ENCODE peak calls at places on chromosome 17, in seven cellular contexts. M is H9, O is neuronal stem cell, F is IMR-90, J is mesenchymal stem cell, Z is H1, S is trophoblast cell. P is an unnamed sample. For H3K4me1, the result is how much of the 10 kb centered on the place peaks cover.

GRCh38 chr17:50265690-50266306 is 8.5 kb upstream of the TMEM92 start:
- DNase-seq in M (peak), O (no peak), F (no peak), J (no peak), Z (no peak), S (no peak), P (no peak)

GRCh38 chr17:79672496-79672895 is 58.2 kb upstream of the ENPP7 start:
- DNase-seq in M (no peak), O (no peak), F (no peak), J (no peak), Z (no peak), S (no peak), P (no peak)

GRCh38 chr17:65975878-65976277 is 216.1 kb downstream of the CEP112 start:
- DNase-seq in M (no peak), O (peak), F (no peak), J (no peak), Z (no peak), S (peak), P (peak)

GRCh38 chr17:50195196-50195865 is 6.1 kb downstream of the COL1A1 start:
- DNase-seq in M (no peak), O (no peak), F (peak), J (peak), Z (no peak), S (no peak), P (no peak)

GRCh38 chr17:11948791-11949190 is 48.5 kb downstream of the ZNF18 start:
- DNase-seq in M (no peak), O (no peak), F (peak), J (no peak), Z (no peak), S (no peak), P (no peak)

GRCh38 chr17:39939588-39940419 is 12.3 kb downstream of the LRRC3C start:
- DNase-seq in M (no peak), O (no peak), F (peak), J (peak), Z (no peak), S (peak), P (no peak)

GRCh38 chr17:81527591-81528383 is at the start of gene FSCN2:
- DNase-seq in M (no peak), O (no peak), F (no peak), J (no peak), Z (no peak), S (peak), P (no peak)

GRCh38 chr17:34626141-34626681 is 46.8 kb downstream of the TMEM132E start:
- DNase-seq in M (peak), O (no peak), F (no peak), J (no peak), Z (no peak), S (peak), P (peak)

GRCh38 chr17:20028436-20028835 is 19.3 kb downstream of the SPECC1 start:
- DNase-seq in M (no peak), O (no peak), F (no peak), J (no peak), Z (no peak), S (peak), P (no peak)

GRCh38 chr17:8649157-8650118 is 18.9 kb upstream of the MYH10 start:
- DNase-seq in M (no peak), O (no peak), F (peak), J (peak), Z (no peak), S (peak), P (no peak)

GRCh38 chr17:7026471-7027115 is 3.7 kb downstream of the BCL6B start:
- DNase-seq in M (peak), O (no peak), F (no peak), J (no peak), Z (no peak), S (no peak), P (no peak)
- H3K4me1 ChIP-seq in M (under half), O (under half), F (under half), J (under half), Z (under half), S (under half), P (under half)

GRCh38 chr17:6070895-6071511 is 824 bp downstream of the WSCD1 start:
- DNase-seq in M (no peak), O (no peak), F (no peak), J (peak), Z (no peak), S (peak), P (peak)

GRCh38 chr17:6073620-6074019 is 3.4 kb downstream of the WSCD1 start:
- DNase-seq in M (no peak), O (no peak), F (no peak), J (no peak), Z (no peak), S (no peak), P (no peak)

GRCh38 chr17:6072611-6073010 is 2.4 kb downstream of the WSCD1 start:
- DNase-seq in M (no peak), O (no peak), F (no peak), J (no peak), Z (no peak), S (no peak), P (no peak)

GRCh38 chr17:6071528-6072065 is 1.4 kb downstream of the WSCD1 start:
- DNase-seq in M (no peak), O (no peak), F (no peak), J (no peak), Z (no peak), S (no peak), P (no peak)

GRCh38 chr17:6072157-6072556 is 2.0 kb downstream of the WSCD1 start:
- DNase-seq in M (no peak), O (no peak), F (no peak), J (peak), Z (no peak), S (no peak), P (no peak)
- H3K18ac ChIP-seq in M (no peak), O (no peak), F (no peak), J (no peak), Z (no peak), S (no peak), P (no peak)

GRCh38 chr17:75398279-75398678 is 7.2 kb downstream of the GRB2 start:
- DNase-seq in M (no peak), O (no peak), F (no peak), J (no peak), Z (no peak), S (no peak), P (no peak)

GRCh38 chr17:75394332-75394918 is 11.1 kb downstream of the GRB2 start:
- DNase-seq in M (no peak), O (no peak), F (no peak), J (peak), Z (no peak), S (no peak), P (peak)

GRCh38 chr17:75396025-75396424 is 9.5 kb downstream of the GRB2 start:
- DNase-seq in M (no peak), O (no peak), F (no peak), J (no peak), Z (no peak), S (no peak), P (no peak)

GRCh38 chr17:75397217-75397616 is 8.3 kb downstream of the GRB2 start:
- DNase-seq in M (no peak), O (no peak), F (no peak), J (no peak), Z (no peak), S (no peak), P (no peak)

DNA sequence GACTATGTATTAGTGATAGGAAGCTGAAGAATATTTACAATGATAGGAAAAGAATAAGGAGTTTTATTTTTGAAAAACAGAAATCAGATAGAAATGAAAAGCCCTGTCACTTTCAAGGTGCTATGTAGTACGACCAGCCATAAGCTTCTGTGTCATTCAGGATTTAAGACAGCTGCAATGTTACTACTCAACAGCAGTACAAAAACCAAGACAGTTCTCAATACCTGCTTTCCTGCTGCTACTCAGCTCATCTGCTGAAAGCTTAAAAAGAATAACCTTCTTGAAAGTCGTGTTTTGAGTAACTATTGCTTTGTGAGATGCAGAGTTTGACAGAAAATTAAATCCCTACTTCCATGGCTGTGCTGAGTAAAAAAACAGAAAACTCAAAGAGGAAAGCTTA is 8.7 kb downstream of the GRB2 start:
- DNase-seq in M (no peak), O (no peak), F (no peak), J (no peak), Z (no peak), S (no peak), P (no peak)
- H3K4me1 ChIP-seq in M (under half), O (under half), F (under half), J (under half), Z (under half), S (under half), P (under half)

DNA sequence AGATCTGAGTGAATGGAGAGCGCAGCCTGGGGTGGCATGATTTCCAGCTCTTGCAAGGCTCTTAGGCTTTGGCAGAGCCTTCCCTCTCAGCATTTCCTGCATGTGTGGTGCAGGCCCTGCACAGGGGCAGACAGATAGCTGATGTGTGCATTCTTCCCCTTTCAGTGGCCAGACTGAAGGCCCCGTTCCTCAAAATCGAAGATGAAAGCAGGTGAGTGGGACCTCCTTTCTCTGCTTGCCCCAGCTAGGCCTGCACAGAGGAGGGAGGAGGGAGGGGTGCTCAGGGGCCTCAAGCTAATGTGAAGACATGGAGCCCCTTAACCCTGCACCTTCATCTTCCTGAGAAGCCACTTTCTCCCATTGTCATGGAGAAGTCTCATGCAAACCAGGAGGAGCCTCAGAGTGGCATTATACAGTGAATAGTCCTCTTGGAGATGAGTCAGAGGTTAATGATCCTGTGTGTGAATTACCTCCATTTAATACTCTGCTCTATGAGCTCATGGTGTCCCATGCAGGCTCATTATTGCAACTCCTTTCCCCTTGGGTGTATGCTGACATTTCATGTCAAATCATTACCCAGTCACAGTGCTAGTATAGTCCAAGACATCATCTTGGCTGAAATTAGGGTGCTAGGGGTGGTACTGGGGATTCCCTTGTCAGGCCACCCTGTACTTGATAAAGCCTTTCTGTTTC is 20.4 kb upstream of the ADAM11 start:
- DNase-seq in M (no peak), O (no peak), F (peak), J (peak), Z (no peak), S (no peak), P (no peak)
- H3K18ac ChIP-seq in M (no peak), O (no peak), F (no peak), J (no peak), Z (no peak), S (no peak), P (no peak)

GRCh38 chr17:44848961-44849489 is 1.3 kb downstream of the HIGD1B start:
- DNase-seq in M (no peak), O (no peak), F (no peak), J (no peak), Z (no peak), S (no peak), P (no peak)

GRCh38 chr17:44846206-44846605 is 1.5 kb upstream of the HIGD1B start:
- DNase-seq in M (no peak), O (no peak), F (no peak), J (no peak), Z (no peak), S (no peak), P (no peak)

GRCh38 chr17:44847581-44847980 is at the start of gene HIGD1B:
- DNase-seq in M (no peak), O (no peak), F (no peak), J (no peak), Z (no peak), S (no peak), P (no peak)

GRCh38 chr17:44850025-44850424 is 2.3 kb downstream of the HIGD1B start:
- DNase-seq in M (no peak), O (no peak), F (no peak), J (no peak), Z (no peak), S (no peak), P (no peak)

GRCh38 chr17:44848257-44848795 is 643 bp downstream of the HIGD1B start:
- DNase-seq in M (no peak), O (no peak), F (no peak), J (no peak), Z (no peak), S (no peak), P (peak)
- H3K4me1 ChIP-seq in M (under half), O (under half), F (under half), J (under half), Z (under half), S (under half), P (under half)

GRCh38 chr17:42894283-42895184 is 6.1 kb upstream of the G6PC1 start:
- DNase-seq in M (no peak), O (no peak), F (no peak), J (no peak), Z (no peak), S (no peak), P (no peak)

GRCh38 chr17:42886283-42887176 is 14.1 kb upstream of the G6PC1 start:
- DNase-seq in M (no peak), O (no peak), F (no peak), J (no peak), Z (no peak), S (no peak), P (no peak)

GRCh38 chr17:42889809-42890208 is 10.8 kb upstream of the G6PC1 start:
- DNase-seq in M (no peak), O (no peak), F (no peak), J (no peak), Z (no peak), S (no peak), P (no peak)

GRCh38 chr17:42895185-42895555 is 5.4 kb upstream of the G6PC1 start:
- DNase-seq in M (no peak), O (no peak), F (peak), J (peak), Z (no peak), S (no peak), P (no peak)

GRCh38 chr17:42891539-42892152 is 9.0 kb upstream of the G6PC1 start:
- DNase-seq in M (peak), O (no peak), F (peak), J (peak), Z (no peak), S (no peak), P (peak)
- H3K18ac ChIP-seq in M (no peak), O (no peak), F (no peak), J (no peak), Z (no peak), S (no peak), P (no peak)

GRCh38 chr17:2068101-2068518 is 13.2 kb downstream of the HIC1 start:
- DNase-seq in M (no peak), O (no peak), F (peak), J (peak), Z (no peak), S (peak), P (no peak)
- H3K4me1 ChIP-seq in M (under half), O (under half), F (half or more), J (half or more), Z (under half), S (under half), P (under half)

GRCh38 chr17:63102034-63102433 is 136.0 kb downstream of the TANC2 start:
- DNase-seq in M (no peak), O (no peak), F (no peak), J (no peak), Z (no peak), S (no peak), P (peak)

GRCh38 chr17:63106050-63106449 is 140.0 kb downstream of the TANC2 start:
- DNase-seq in M (no peak), O (no peak), F (no peak), J (no peak), Z (no peak), S (no peak), P (no peak)
- H3K18ac ChIP-seq in M (no peak), O (no peak), F (no peak), J (no peak), Z (no peak), S (no peak), P (no peak)

GRCh38 chr17:78144736-78145641 is 1.2 kb upstream of the C17orf99 start:
- DNase-seq in M (no peak), O (no peak), F (no peak), J (no peak), Z (no peak), S (no peak), P (no peak)
- H3K4me1 ChIP-seq in M (under half), O (under half), F (under half), J (under half), Z (under half), S (under half), P (under half)

GRCh38 chr17:78460951-78461944 is 82.8 kb downstream of the PGS1 start:
- DNase-seq in M (no peak), O (no peak), F (no peak), J (no peak), Z (no peak), S (no peak), P (no peak)
- H3K18ac ChIP-seq in M (no peak), O (peak), F (no peak), J (no peak), Z (no peak), S (no peak), P (no peak)